ENCODE peak calls at places on chromosomes 3 and 15, in seven cellular contexts. S, C, B, A, F, Y and R are unnamed samples.

GRCh38 chr3:157122116-157122515 is 37.8 kb downstream of the CCNL1 start:
- DNase-seq in F (no peak), A (peak), C (no peak), B (no peak), Y (peak), S (no peak), R (peak)

GRCh38 chr3:194517333-194517732 is 30.5 kb upstream of the ATP13A3 start:
- DNase-seq in B (no peak), F (no peak), S (no peak), Y (no peak), C (no peak), A (no peak), R (no peak)

GRCh38 chr3:139320551-139321309 is 23.1 kb upstream of the MRPS22 start:
- DNase-seq in C (no peak), S (no peak), B (no peak), Y (no peak), A (no peak), F (no peak), R (no peak)

GRCh38 chr3:33130144-33130543 is 16.3 kb downstream of the CRTAP start:
- DNase-seq in S (no peak), Y (no peak), F (no peak), A (no peak), B (no peak), C (no peak), R (no peak)

GRCh38 chr3:120147072-120147871 is 53.0 kb upstream of the GSK3B start:
- DNase-seq in C (peak), A (no peak), S (no peak), F (no peak), Y (peak), B (no peak), R (peak)

GRCh38 chr3:73846951-73847350 is 222.2 kb upstream of the PDZRN3 start:
- DNase-seq in F (no peak), Y (no peak), B (no peak), A (no peak), S (no peak), C (no peak), R (no peak)

GRCh38 chr3:115615001-115615447 is 8.3 kb upstream of the GAP43 start:
- DNase-seq in Y (no peak), F (no peak), B (no peak), S (no peak), C (no peak), A (peak), R (peak)

GRCh38 chr3:52380023-52380422 is 63.9 kb downstream of the DNAH1 start:
- DNase-seq in Y (no peak), F (no peak), B (no peak), S (no peak), A (no peak), C (no peak), R (no peak)

GRCh38 chr3:177431525-177432255 is 234.4 kb upstream of the TBL1XR1 start:
- DNase-seq in C (no peak), Y (peak), F (no peak), S (no peak), A (peak), B (no peak), R (no peak)

GRCh38 chr3:69695443-69695842 is 43.8 kb upstream of the MITF start:
- DNase-seq in F (no peak), C (no peak), A (no peak), S (no peak), B (no peak), Y (no peak), R (peak)

GRCh38 chr3:148178508-148178907 is 519.2 kb upstream of the AGTR1 start:
- DNase-seq in Y (no peak), B (no peak), S (no peak), C (no peak), F (no peak), A (peak), R (no peak)

GRCh38 chr3:73734376-73734775 is 109.6 kb upstream of the PDZRN3 start:
- DNase-seq in A (no peak), B (no peak), S (no peak), Y (no peak), C (no peak), F (no peak), R (no peak)

GRCh38 chr3:112640864-112641751 is at the start of gene CCDC80:
- DNase-seq in S (no peak), A (peak), B (peak), F (no peak), C (no peak), Y (no peak), R (peak)

GRCh38 chr3:66991478-66991877 is 6.6 kb upstream of the KBTBD8 start:
- DNase-seq in Y (no peak), B (no peak), C (no peak), S (no peak), A (peak), F (no peak), R (peak)

GRCh38 chr15:31236184-31237041 is 90.2 kb upstream of the KLF13 start:
- DNase-seq in C (peak), B (peak), F (peak), A (peak), Y (peak), S (peak), R (peak)

GRCh38 chr15:97600190-97600589 is 360.3 kb upstream of the ARRDC4 start:
- DNase-seq in B (no peak), S (no peak), F (no peak), A (no peak), Y (no peak), C (no peak), R (no peak)

GRCh38 chr3:151394611-151395010 is 10.1 kb upstream of the P2RY12 start:
- DNase-seq in S (no peak), Y (no peak), C (no peak), B (no peak), A (no peak), F (no peak), R (no peak)

GRCh38 chr3:56197259-56197965 is 270.9 kb downstream of the ERC2 start:
- DNase-seq in Y (no peak), A (peak), F (no peak), S (no peak), B (no peak), C (no peak), R (peak)

GRCh38 chr3:40992023-40992422 is 207.3 kb upstream of the CTNNB1 start:
- DNase-seq in A (no peak), Y (no peak), S (no peak), F (no peak), C (no peak), B (no peak), R (peak)

GRCh38 chr3:195181781-195182469 is 89.0 kb downstream of the XXYLT1 start:
- DNase-seq in B (no peak), Y (no peak), S (no peak), F (no peak), C (no peak), A (no peak), R (no peak)

GRCh38 chr15:85168642-85169173 is 187.1 kb downstream of the PDE8A start:
- DNase-seq in A (peak), B (no peak), F (no peak), Y (peak), S (no peak), C (peak), R (peak)

GRCh38 chr3:50632450-50632849 is 15.5 kb downstream of the MAPKAPK3 start:
- DNase-seq in B (no peak), F (no peak), S (no peak), C (peak), Y (no peak), A (no peak), R (no peak)

GRCh38 chr3:196246612-196247308 is 30.4 kb downstream of the SLC51A start:
- DNase-seq in Y (no peak), C (no peak), S (no peak), F (no peak), B (no peak), A (peak), R (peak)

GRCh38 chr15:87724330-87724729 is 532.2 kb downstream of the NTRK3 start:
- DNase-seq in Y (no peak), S (no peak), B (no peak), A (no peak), F (no peak), C (no peak), R (no peak)

GRCh38 chr15:69435980-69436379 is 16.6 kb upstream of the RPLP1 start:
- DNase-seq in B (no peak), S (no peak), A (no peak), C (no peak), F (no peak), Y (no peak), R (no peak)

GRCh38 chr3:41112466-41112865 is 86.8 kb upstream of the CTNNB1 start:
- DNase-seq in S (no peak), C (no peak), B (no peak), F (no peak), Y (no peak), A (no peak), R (no peak)

GRCh38 chr3:88809993-88810392 is 297.4 kb upstream of the EPHA3 start:
- DNase-seq in S (no peak), B (no peak), F (no peak), Y (no peak), C (no peak), A (peak), R (peak)

GRCh38 chr3:15279200-15279599 is 53.2 kb downstream of the SH3BP5 start:
- DNase-seq in Y (no peak), S (no peak), C (no peak), F (no peak), A (no peak), B (no peak), R (no peak)

GRCh38 chr3:52357151-52358080 is 41.3 kb downstream of the DNAH1 start:
- DNase-seq in B (no peak), A (no peak), C (no peak), F (no peak), Y (no peak), S (peak), R (no peak)

GRCh38 chr3:17846466-17846865 is 104.0 kb upstream of the TBC1D5 start:
- DNase-seq in B (no peak), Y (no peak), A (no peak), F (no peak), C (no peak), S (no peak), R (no peak)

GRCh38 chr3:110327870-110328269 is 743.7 kb upstream of the NECTIN3 start:
- DNase-seq in A (peak), Y (no peak), S (no peak), B (no peak), C (no peak), F (no peak), R (no peak)

GRCh38 chr3:192831111-192831644 is 86.5 kb downstream of the MB21D2 start:
- DNase-seq in F (no peak), S (no peak), C (no peak), A (peak), B (no peak), Y (no peak), R (peak)

GRCh38 chr3:130491431-130491830 is 25.5 kb upstream of the COL6A6 start:
- DNase-seq in A (no peak), S (no peak), B (no peak), Y (peak), C (no peak), F (no peak), R (no peak)

GRCh38 chr15:48722764-48723661 is 77.5 kb upstream of the FBN1 start:
- DNase-seq in B (no peak), F (no peak), S (no peak), A (peak), Y (no peak), C (no peak), R (peak)

GRCh38 chr3:187850256-187851010 is 105.2 kb upstream of the BCL6 start:
- DNase-seq in C (no peak), A (no peak), B (peak), S (no peak), F (no peak), Y (peak), R (peak)

GRCh38 chr3:114706591-114707224 is 412.9 kb downstream of the TIGIT start:
- DNase-seq in C (peak), B (no peak), F (no peak), A (peak), Y (peak), S (no peak), R (peak)

GRCh38 chr15:92596623-92597022 is 59.0 kb downstream of the FAM174B start:
- DNase-seq in C (no peak), F (no peak), S (no peak), A (no peak), Y (no peak), B (no peak), R (no peak)

GRCh38 chr15:51085764-51086163 is 8.9 kb downstream of the TNFAIP8L3 start:
- DNase-seq in B (no peak), S (no peak), F (no peak), A (no peak), C (no peak), Y (no peak), R (no peak)

DNA sequence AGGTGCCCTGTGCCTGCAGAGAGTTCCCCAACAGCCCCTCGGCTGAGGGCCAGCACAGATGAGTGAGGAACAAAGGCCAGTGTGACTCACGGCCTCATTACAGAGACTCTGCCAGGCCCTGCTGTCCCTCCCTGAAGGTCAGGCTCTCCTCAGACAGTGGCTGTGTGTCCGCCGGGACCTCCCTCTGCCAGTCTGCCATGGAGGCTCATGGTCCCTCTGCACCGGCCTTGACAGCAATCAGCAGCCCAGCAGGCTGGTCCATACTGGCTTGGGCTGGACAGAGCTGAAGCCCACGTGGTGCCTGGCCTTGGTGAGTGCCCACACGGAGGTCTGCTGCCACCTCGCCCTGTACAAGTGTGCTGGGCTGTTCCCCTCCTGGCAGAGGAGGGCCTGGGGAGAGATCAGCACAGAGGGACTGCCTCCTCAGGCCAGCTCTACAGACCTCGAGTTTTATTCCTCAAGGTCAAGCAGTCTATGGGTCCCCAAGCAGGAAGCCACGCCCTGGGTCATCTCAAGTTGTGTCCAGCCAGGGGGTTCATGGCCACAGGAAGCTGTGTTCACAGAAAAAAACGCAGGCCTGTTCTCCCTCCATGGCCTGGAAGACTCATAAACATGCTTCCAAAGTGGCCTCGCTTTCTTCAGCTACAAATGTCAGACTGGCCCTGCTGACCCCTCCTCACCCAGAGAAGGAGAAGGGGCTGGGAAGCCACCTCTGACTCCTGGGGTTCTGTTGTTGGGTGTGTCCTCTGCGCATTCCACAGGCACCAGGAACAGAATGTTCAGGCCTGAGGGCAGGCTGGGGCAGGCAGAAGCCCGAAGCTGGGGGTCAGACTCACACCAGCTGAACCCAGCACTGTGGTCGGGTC is 27.0 kb downstream of the SLC41A3 start:
- DNase-seq in C (peak), Y (no peak), S (peak), B (no peak), F (peak), A (no peak), R (peak)
- TF ChIP-seq CTCF in C (no peak), Y (no peak), S (no peak), B (no peak), F (no peak), A (no peak), R (no peak)

DNA sequence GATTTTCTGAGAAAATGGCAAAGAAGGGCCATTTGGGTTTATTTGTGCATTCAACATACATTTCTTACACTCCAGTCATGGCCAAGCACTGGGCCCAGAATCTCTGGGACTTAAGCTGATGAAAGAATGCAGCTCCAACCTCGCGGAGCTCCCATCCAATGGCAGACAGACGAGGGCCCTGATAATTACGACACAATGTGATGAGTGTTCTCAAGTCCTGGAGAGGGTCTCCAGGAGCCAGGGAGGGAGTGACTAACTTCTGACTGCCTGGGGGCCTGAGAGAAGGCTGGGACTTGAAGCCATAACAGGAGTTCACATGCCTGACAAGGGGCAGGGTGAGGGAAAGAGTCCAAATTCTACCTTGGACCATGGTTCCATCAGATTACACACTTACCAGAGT is 42.6 kb upstream of the BNC1 start:
- DNase-seq in Y (no peak), F (no peak), B (no peak), S (no peak), A (peak), C (no peak), R (peak)
- TF ChIP-seq CTCF in Y (no peak), F (no peak), B (no peak), S (no peak), A (no peak), C (no peak), R (no peak)

GRCh38 chr3:77348244-77348855 is 308.5 kb downstream of the ROBO2 start:
- DNase-seq in Y (no peak), S (no peak), F (no peak), B (no peak), C (no peak), A (peak), R (peak)
- TF ChIP-seq CTCF in Y (no peak), S (no peak), F (peak), B (no peak), C (no peak), A (peak), R (peak)

DNA sequence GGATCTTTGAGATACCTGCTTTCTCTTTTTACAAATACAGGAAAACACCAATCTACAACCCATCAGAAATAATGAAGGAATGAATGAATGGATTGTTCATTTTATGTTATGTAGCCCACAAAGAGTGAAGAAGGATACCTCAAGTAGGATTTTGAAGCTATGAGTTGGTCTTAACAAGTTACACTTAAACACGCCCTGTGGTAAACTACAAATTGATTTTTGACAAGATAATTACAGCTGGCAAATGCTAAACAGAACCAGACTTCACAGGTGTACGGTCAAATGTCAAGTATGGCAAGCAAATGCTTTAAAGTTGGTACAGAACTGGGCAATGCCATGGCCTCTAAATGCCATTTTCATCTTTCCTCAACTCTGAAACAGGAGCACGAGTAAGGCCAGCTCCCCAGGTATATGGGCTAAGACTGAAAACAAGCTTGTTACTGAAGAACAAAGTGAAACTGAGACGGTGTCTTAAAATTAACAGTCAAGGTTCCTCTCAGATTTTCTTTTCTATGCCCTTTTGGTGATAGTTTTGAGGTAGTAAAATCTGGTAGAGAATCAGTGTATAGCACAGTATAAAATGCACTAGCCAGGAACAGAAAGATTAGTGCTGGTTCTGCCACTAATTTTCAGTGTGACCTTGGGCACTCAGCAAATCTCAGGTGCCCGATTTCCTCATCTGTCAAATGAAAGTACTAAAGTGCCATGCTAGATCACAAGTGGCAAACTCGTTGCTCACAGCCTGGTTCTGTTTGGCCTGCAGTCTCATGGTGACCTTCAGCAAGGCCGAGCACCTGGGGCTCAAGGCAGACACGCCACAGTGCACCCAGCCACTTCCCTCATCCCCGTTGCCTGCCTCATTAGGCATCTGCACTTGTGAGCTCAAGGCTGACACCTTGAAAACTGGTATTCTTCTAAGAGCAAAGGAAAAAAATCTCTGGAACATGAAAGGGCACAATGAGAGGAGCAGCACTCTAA is 9.5 kb downstream of the RUVBL1 start:
- DNase-seq in Y (peak), F (no peak), C (peak), A (no peak), B (no peak), S (peak), R (no peak)
- TF ChIP-seq CTCF in Y (no peak), F (no peak), C (no peak), A (no peak), B (no peak), S (no peak), R (no peak)

GRCh38 chr15:91146728-91147127 is 46.7 kb downstream of the SV2B start:
- DNase-seq in S (no peak), A (no peak), C (no peak), B (no peak), F (no peak), Y (no peak), R (no peak)

GRCh38 chr15:91141102-91141501 is 41.0 kb downstream of the SV2B start:
- DNase-seq in F (no peak), Y (no peak), B (no peak), C (no peak), A (no peak), S (no peak), R (no peak)

GRCh38 chr15:91136386-91136923 is 36.4 kb downstream of the SV2B start:
- DNase-seq in C (no peak), Y (no peak), F (no peak), A (no peak), B (no peak), S (no peak), R (no peak)

GRCh38 chr15:91140561-91140960 is 40.5 kb downstream of the SV2B start:
- DNase-seq in Y (no peak), C (no peak), A (no peak), S (no peak), B (no peak), F (no peak), R (no peak)

GRCh38 chr15:91142097-91142744 is 42.2 kb downstream of the SV2B start:
- DNase-seq in F (no peak), Y (peak), C (peak), A (peak), B (no peak), S (no peak), R (peak)
- TF ChIP-seq CTCF in F (peak), Y (no peak), C (peak), A (no peak), B (no peak), S (peak), R (peak)

GRCh38 chr3:144636833-144637232 is 665.2 kb downstream of the DIPK2A start:
- DNase-seq in S (no peak), A (peak), C (no peak), B (no peak), F (no peak), Y (peak), R (no peak)
- TF ChIP-seq CTCF in S (no peak), A (no peak), C (no peak), B (no peak), F (no peak), Y (no peak), R (no peak)

GRCh38 chr3:152474585-152474984 is 205.9 kb downstream of the MBNL1 start:
- DNase-seq in Y (no peak), F (no peak), S (no peak), C (peak), A (peak), B (peak), R (peak)
- TF ChIP-seq CTCF in Y (no peak), F (peak), S (peak), C (peak), A (peak), B (peak), R (peak)